ENCODE peak calls at places on chromosomes 11 and 22, in five cellular contexts. S is HEK293T, O is T follicular helper cell, Q is body of pancreas, X is GM04503. Y is an unnamed sample.

GRCh38 chr11:12441081-12441801 is 63.9 kb downstream of the PARVA start:
- DNase-seq in S (no peak), O (no peak), Q (no peak), X (no peak), Y (no peak)

GRCh38 chr11:114132944-114133394 is 73.5 kb downstream of the ZBTB16 start:
- DNase-seq in X (peak; percentile 67), Q (no peak), O (no peak), S (no peak), Y (no peak)

GRCh38 chr11:61607920-61608599 is 27.2 kb upstream of the SYT7 start:
- DNase-seq in O (no peak), Q (no peak), S (no peak), X (no peak), Y (no peak)

GRCh38 chr11:69592986-69593385 is 48.0 kb upstream of the CCND1 start:
- DNase-seq in X (no peak), S (no peak), O (no peak), Q (no peak), Y (no peak)

GRCh38 chr22:24067587-24068376 is 56.7 kb downstream of the CABIN1 start:
- DNase-seq in S (no peak), O (no peak), Q (peak; percentile 76), X (no peak), Y (no peak)

GRCh38 chr11:62264004-62264403 is 6.0 kb upstream of the SCGB2A2 start:
- DNase-seq in O (no peak), S (no peak), X (no peak), Q (no peak), Y (no peak)

GRCh38 chr11:8011981-8012444 is 24.9 kb downstream of the EIF3F start:
- DNase-seq in S (no peak), Q (no peak), O (no peak), X (peak; percentile 97), Y (no peak)

GRCh38 chr22:47200273-47201051 is 438.0 kb downstream of the TBC1D22A start:
- DNase-seq in X (no peak), Q (peak; percentile 51), O (no peak), S (no peak), Y (no peak)

GRCh38 chr22:49544286-49544685 is 283.4 kb downstream of the BRD1 start:
- DNase-seq in O (no peak), S (no peak), X (no peak), Q (no peak), Y (no peak)

GRCh38 chr11:76577199-76577920 is 93.2 kb downstream of the LRRC32 start:
- DNase-seq in O (no peak), X (peak; percentile 39), S (no peak), Q (no peak), Y (no peak)

GRCh38 chr11:44557464-44557863 is 8.0 kb upstream of the CD82 start:
- DNase-seq in S (no peak), O (no peak), Q (no peak), X (no peak), Y (no peak)

GRCh38 chr22:36964110-36964509 is 50.7 kb downstream of the CSF2RB start:
- DNase-seq in Q (no peak), X (no peak), O (no peak), S (no peak), Y (no peak)

GRCh38 chr22:19136915-19137314 is 5.8 kb downstream of the TSSK2 start:
- DNase-seq in S (no peak), O (no peak), X (no peak), Q (no peak), Y (no peak)

GRCh38 chr11:37105456-37105855 is 507.4 kb upstream of the RAG2 start:
- DNase-seq in X (no peak), Q (no peak), O (no peak), S (no peak), Y (no peak)